ENCODE peak calls at places on chromosomes 5 and 9, in four cellular contexts. W is HT1080, M is left cardiac atrium, E is left ventricle myocardium inferior. F is an unnamed sample.

GRCh38 chr9:78783743-78784142 is 486.8 kb downstream of the PSAT1 start:
- DNase-seq in W (peak), M (no peak), E (no peak), F (no peak)

GRCh38 chr9:10566853-10567252 is 45.9 kb downstream of the PTPRD start:
- DNase-seq in W (no peak), M (no peak), E (no peak), F (no peak)

GRCh38 chr9:112169368-112169767 is 5.7 kb downstream of the SUSD1 start:
- DNase-seq in W (no peak), M (no peak), E (no peak), F (no peak)

GRCh38 chr9:38132956-38133355 is 63.9 kb upstream of the SHB start:
- DNase-seq in W (no peak), M (no peak), E (no peak), F (no peak)

GRCh38 chr5:175815126-175815913 is 56.1 kb upstream of the CPLX2 start:
- DNase-seq in W (peak), M (no peak), E (no peak), F (no peak)

GRCh38 chr9:112582371-112582770 is 95.7 kb downstream of the KIAA1958 start:
- DNase-seq in W (no peak), M (no peak), E (no peak), F (no peak)

GRCh38 chr9:130823435-130823834 is 11.6 kb upstream of the ABL1 start:
- DNase-seq in W (no peak), M (no peak), E (no peak), F (no peak)

GRCh38 chr5:131186561-131187256 is 16.0 kb downstream of the LYRM7 start:
- DNase-seq in W (no peak), M (no peak), E (no peak), F (no peak)

GRCh38 chr5:5066276-5067186 is 73.6 kb upstream of the ADAMTS16 start:
- DNase-seq in W (peak), M (no peak), E (no peak), F (no peak)

GRCh38 chr5:96196407-96196806 is 234.8 kb upstream of the ELL2 start:
- DNase-seq in W (no peak), M (no peak), E (no peak), F (no peak)

GRCh38 chr5:32777733-32778132 is 66.6 kb downstream of the NPR3 start:
- DNase-seq in W (no peak), M (no peak), E (no peak), F (no peak)